ENCODE peak calls at places on chromosomes 2 and 18, in eight cellular contexts. B, E, G, L, Y, I, M and A are unnamed samples. For H3K4me1 and H3K36me3, the result is how much of the 10 kb centered on the place peaks cover.

GRCh38 chr2:69985684-69986083 is 24.3 kb upstream of the ASPRV1 start:
- DNase-seq in B (no peak), E (no peak), G (no peak), L (peak), Y (peak), I (no peak), M (no peak), A (no peak)

GRCh38 chr2:171563301-171563700 is 41.0 kb downstream of the CYBRD1 start:
- DNase-seq in B (no peak), E (no peak), G (no peak), L (no peak), Y (no peak), I (no peak), M (peak), A (no peak)

GRCh38 chr2:149375801-149376349 is 45.5 kb downstream of the LYPD6 start:
- DNase-seq in B (no peak), E (no peak), G (peak), L (no peak), Y (no peak), I (no peak), M (no peak), A (no peak)

GRCh38 chr2:190979906-190980629 is 33.9 kb downstream of the STAT1 start:
- DNase-seq in B (peak), E (peak), G (peak), L (peak), Y (peak), I (no peak), M (no peak), A (peak)

GRCh38 chr18:9788140-9788539 is 80.0 kb downstream of the RAB31 start:
- DNase-seq in B (no peak), E (no peak), G (peak), L (no peak), Y (no peak), I (no peak), M (no peak), A (no peak)

GRCh38 chr18:48545690-48546365 is 7.0 kb downstream of the CTIF start:
- DNase-seq in B (peak), E (no peak), G (peak), L (peak), Y (no peak), I (peak), M (no peak), A (peak)

GRCh38 chr2:233658610-233659009 is 13.1 kb upstream of the UGT1A9 start:
- DNase-seq in B (no peak), E (no peak), G (no peak), L (no peak), Y (no peak), I (no peak), M (no peak), A (no peak)

GRCh38 chr2:86518498-86518897 is 44.7 kb downstream of the CHMP3 start:
- DNase-seq in B (no peak), E (peak), G (no peak), L (peak), Y (no peak), I (peak), M (no peak), A (no peak)

GRCh38 chr18:217532-218334 is 50.1 kb downstream of the THOC1 start:
- DNase-seq in B (no peak), E (no peak), G (no peak), L (no peak), Y (no peak), I (no peak), M (no peak), A (no peak)

GRCh38 chr18:49048361-49048760 is 97.6 kb upstream of the SMAD7 start:
- DNase-seq in B (peak), E (no peak), G (peak), L (no peak), Y (no peak), I (no peak), M (no peak), A (no peak)

GRCh38 chr2:130851624-130852382 is 15.1 kb downstream of the ARHGEF4 start:
- DNase-seq in B (no peak), E (peak), G (no peak), L (no peak), Y (no peak), I (no peak), M (no peak), A (no peak)

GRCh38 chr2:119011162-119011909 is 69.3 kb downstream of the MARCO start:
- DNase-seq in B (peak), E (peak), G (peak), L (peak), Y (no peak), I (peak), M (no peak), A (peak)

GRCh38 chr2:63589148-63589972 is 597 bp downstream of the MDH1 start:
- DNase-seq in B (no peak), E (peak), G (no peak), L (peak), Y (no peak), I (no peak), M (no peak), A (peak)

GRCh38 chr2:43898134-43898957 is 59.6 kb downstream of the ABCG8 start:
- DNase-seq in B (peak), E (no peak), G (no peak), L (no peak), Y (no peak), I (peak), M (no peak), A (no peak)

GRCh38 chr2:200306719-200306968 is 151 bp downstream of the SPATS2L start:
- DNase-seq in B (no peak), E (no peak), G (no peak), L (no peak), Y (no peak), I (no peak), M (no peak), A (no peak)

GRCh38 chr2:65275141-65275540 is 47.5 kb downstream of the ACTR2 start:
- DNase-seq in B (no peak), E (no peak), G (no peak), L (no peak), Y (no peak), I (peak), M (no peak), A (no peak)

GRCh38 chr2:67825476-67825875 is 237.3 kb downstream of the C1D start:
- DNase-seq in B (peak), E (peak), G (peak), L (no peak), Y (no peak), I (no peak), M (no peak), A (no peak)

GRCh38 chr2:198883604-198884003 is 574.1 kb downstream of the SATB2 start:
- DNase-seq in B (no peak), E (no peak), G (peak), L (no peak), Y (no peak), I (no peak), M (no peak), A (no peak)

GRCh38 chr2:166653185-166653813 is 159.2 kb upstream of the SCN7A start:
- DNase-seq in B (peak), E (peak), G (peak), L (no peak), Y (no peak), I (no peak), M (no peak), A (no peak)

GRCh38 chr2:166614027-166614426 is 120.0 kb upstream of the SCN7A start:
- DNase-seq in B (no peak), E (no peak), G (no peak), L (no peak), Y (no peak), I (no peak), M (no peak), A (no peak)

GRCh38 chr2:151947524-151948165 is 119.4 kb upstream of the ARL5A start:
- DNase-seq in B (no peak), E (peak), G (peak), L (no peak), Y (no peak), I (peak), M (no peak), A (no peak)

GRCh38 chr2:18855027-18855426 is 265.7 kb upstream of the NT5C1B start:
- DNase-seq in B (peak), E (peak), G (no peak), L (no peak), Y (no peak), I (no peak), M (no peak), A (peak)

GRCh38 chr18:26894426-26894825 is 28.9 kb upstream of the AQP4 start:
- DNase-seq in B (no peak), E (no peak), G (no peak), L (no peak), Y (no peak), I (no peak), M (no peak), A (no peak)

GRCh38 chr2:232581725-232582124 is 31.2 kb downstream of the EIF4E2 start:
- DNase-seq in B (no peak), E (no peak), G (no peak), L (no peak), Y (no peak), I (no peak), M (no peak), A (no peak)

GRCh38 chr2:210626849-210627248 is 70.5 kb downstream of the CPS1 start:
- DNase-seq in B (peak), E (peak), G (peak), L (no peak), Y (no peak), I (no peak), M (no peak), A (no peak)

GRCh38 chr2:85862426-85862825 is 26.4 kb downstream of the ST3GAL5 start:
- DNase-seq in B (peak), E (no peak), G (peak), L (no peak), Y (no peak), I (no peak), M (no peak), A (no peak)

GRCh38 chr2:72138921-72139381 is 8.7 kb downstream of the CYP26B1 start:
- DNase-seq in B (no peak), E (no peak), G (peak), L (no peak), Y (peak), I (no peak), M (no peak), A (peak)

GRCh38 chr2:147384659-147385058 is 460.2 kb upstream of the ACVR2A start:
- DNase-seq in B (no peak), E (no peak), G (no peak), L (no peak), Y (no peak), I (no peak), M (no peak), A (no peak)

GRCh38 chr18:31104444-31104843 is 2.2 kb upstream of the DSC2 start:
- DNase-seq in B (no peak), E (no peak), G (no peak), L (no peak), Y (no peak), I (no peak), M (no peak), A (no peak)

GRCh38 chr18:59718108-59719057 is 21.2 kb upstream of the CCBE1 start:
- DNase-seq in B (peak), E (peak), G (peak), L (no peak), Y (no peak), I (peak), M (no peak), A (no peak)

GRCh38 chr18:63586966-63587365 is at the start of gene SERPINB13:
- DNase-seq in B (no peak), E (no peak), G (no peak), L (no peak), Y (no peak), I (no peak), M (no peak), A (no peak)

GRCh38 chr18:9025104-9025838 is 77.2 kb upstream of the NDUFV2 start:
- DNase-seq in B (peak), E (peak), G (peak), L (no peak), Y (no peak), I (no peak), M (no peak), A (peak)

GRCh38 chr2:58237741-58238140 is 3.4 kb downstream of the FANCL start:
- DNase-seq in B (no peak), E (no peak), G (no peak), L (no peak), Y (no peak), I (no peak), M (no peak), A (no peak)

GRCh38 chr2:199739413-199740110 is 111.4 kb downstream of the FTCDNL1 start:
- DNase-seq in B (peak), E (peak), G (peak), L (peak), Y (peak), I (peak), M (no peak), A (peak)

GRCh38 chr2:37387143-37387835 is 42.9 kb downstream of the QPCT start:
- DNase-seq in B (peak), E (peak), G (peak), L (no peak), Y (no peak), I (no peak), M (no peak), A (no peak)

GRCh38 chr2:150526006-150526405 is 38.5 kb upstream of the RND3 start:
- DNase-seq in B (no peak), E (peak), G (no peak), L (no peak), Y (no peak), I (no peak), M (no peak), A (peak)

DNA sequence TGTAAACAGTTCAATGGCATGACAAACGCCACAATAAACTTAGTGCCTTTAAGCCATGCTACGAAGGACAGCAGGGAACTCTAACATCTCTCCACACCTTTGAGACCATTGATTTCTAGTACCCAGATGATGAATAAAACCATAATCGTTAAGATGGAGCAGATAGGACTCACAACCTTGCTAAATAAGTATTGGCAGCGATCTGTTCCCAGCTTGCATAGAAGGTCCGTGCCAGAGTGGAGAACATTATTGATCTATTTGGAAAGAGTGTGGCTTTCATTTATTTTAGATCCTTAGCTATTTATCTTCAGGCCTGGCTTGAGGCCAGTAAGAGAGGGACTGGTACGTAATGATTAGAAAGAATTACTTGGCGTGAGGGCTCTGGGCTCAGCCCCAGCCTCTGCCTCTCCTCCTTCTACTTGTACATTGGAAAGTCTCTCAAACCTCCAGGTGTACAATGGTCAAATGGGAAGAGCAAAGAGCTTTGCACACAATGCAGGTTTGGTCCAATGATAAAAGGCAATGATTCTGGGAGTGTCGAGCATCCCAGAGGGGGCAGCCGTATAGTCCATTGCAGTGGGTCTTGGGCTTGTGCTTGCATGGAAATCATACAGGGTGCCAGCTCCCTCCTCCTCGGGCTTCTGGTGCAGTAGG is 98.2 kb upstream of the NCK2 start:
- DNase-seq in B (no peak), E (no peak), G (no peak), L (no peak), Y (no peak), I (no peak), M (peak), A (no peak)
- H3K4me1 ChIP-seq in B (under half), E (under half), G (under half), L (under half), Y (under half), I (under half), M (under half), A (under half)

GRCh38 chr2:54650612-54651011 is 72.8 kb upstream of the EML6 start:
- DNase-seq in B (no peak), E (no peak), G (no peak), L (no peak), Y (no peak), I (no peak), M (no peak), A (no peak)

GRCh38 chr2:54646170-54646927 is 77.1 kb upstream of the EML6 start:
- DNase-seq in B (no peak), E (no peak), G (no peak), L (no peak), Y (no peak), I (peak), M (no peak), A (no peak)

GRCh38 chr2:54649633-54650032 is 73.8 kb upstream of the EML6 start:
- DNase-seq in B (no peak), E (no peak), G (no peak), L (no peak), Y (no peak), I (no peak), M (no peak), A (no peak)

GRCh38 chr2:54649191-54649590 is 74.3 kb upstream of the EML6 start:
- DNase-seq in B (no peak), E (no peak), G (no peak), L (no peak), Y (no peak), I (no peak), M (no peak), A (no peak)

GRCh38 chr2:54648256-54648655 is 75.2 kb upstream of the EML6 start:
- DNase-seq in B (no peak), E (no peak), G (no peak), L (no peak), Y (no peak), I (no peak), M (no peak), A (no peak)
- H3K36me3 ChIP-seq in B (half or more), E (half or more), G (under half), L (under half), Y (under half), I (half or more), M (half or more), A (under half)

GRCh38 chr2:173963817-173964564 is 1.2 kb downstream of the SP3 start:
- DNase-seq in B (peak), E (peak), G (peak), L (peak), Y (peak), I (peak), M (peak), A (peak)

GRCh38 chr2:173964565-173965371 is 405 bp downstream of the SP3 start:
- DNase-seq in B (peak), E (peak), G (peak), L (peak), Y (peak), I (peak), M (peak), A (peak)

GRCh38 chr2:173962583-173963110 is 2.5 kb downstream of the SP3 start:
- DNase-seq in B (no peak), E (no peak), G (no peak), L (no peak), Y (no peak), I (no peak), M (no peak), A (no peak)

GRCh38 chr2:173962036-173962435 is 3.1 kb downstream of the SP3 start:
- DNase-seq in B (peak), E (peak), G (no peak), L (no peak), Y (no peak), I (no peak), M (no peak), A (no peak)

DNA sequence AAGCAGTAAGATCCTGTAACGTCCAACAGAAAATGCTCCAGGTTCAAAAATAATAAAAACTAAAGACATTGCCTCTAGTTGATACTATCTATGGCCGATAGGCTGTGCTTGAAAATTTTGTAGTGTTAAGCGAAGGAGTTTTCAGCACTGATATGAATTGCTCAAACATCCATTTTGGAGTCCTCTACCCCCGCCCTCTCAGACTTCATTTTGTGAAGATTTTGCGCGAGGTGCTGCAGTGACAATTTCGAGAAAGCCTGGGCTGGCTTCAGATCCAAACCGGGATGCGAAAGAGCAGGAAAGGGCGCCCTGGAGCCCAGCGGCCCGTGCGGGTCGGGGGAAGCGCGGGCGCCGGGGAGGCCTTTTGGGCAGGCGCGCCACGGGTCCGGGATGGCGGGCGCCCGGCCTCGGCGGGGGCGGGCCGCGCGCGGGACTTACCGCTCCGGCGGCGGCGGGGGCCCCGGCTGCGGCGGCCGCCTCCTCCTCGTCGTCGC is 1.8 kb downstream of the SP3 start:
- DNase-seq in B (peak), E (peak), G (peak), L (peak), Y (no peak), I (no peak), M (no peak), A (peak)
- TF ChIP-seq CTCF in B (peak), E (no peak), G (peak), L (peak), Y (peak), I (peak), M (peak), A (peak)

GRCh38 chr2:235006986-235007385 is 55.2 kb downstream of the SH3BP4 start:
- DNase-seq in B (no peak), E (no peak), G (no peak), L (no peak), Y (no peak), I (no peak), M (no peak), A (no peak)
- H3K4me1 ChIP-seq in B (half or more), E (under half), G (under half), L (under half), Y (under half), I (under half), M (under half), A (half or more)